ENCODE peak calls at places on chromosome 11, in ten cellular contexts. One of them, this sample, is unnamed.

GRCh38 chr11:56706486-56706885 is 7.6 kb downstream of the OR9G1 start:
- DNase-seq in Right ventricle myocardium inferior: no peak
- DNase-seq in NCI-H774: no peak
- DNase-seq in lower lobe of right lung: no peak
- DNase-seq in NCI-H1436: no peak
- DNase-seq in activated effector memory CD4-positive, alpha-beta T cell treated with anti-CD3 and anti-CD28 coated beads, Interleukin-2, amount 50 U/mL, for 16 hours: no peak
- DNase-seq in C1 segment of cervical spinal cord: no peak
- DNase-seq in activated CD8-positive, alpha-beta T cell treated with anti-CD3 and anti-CD28 coated beads for 36 hours: no peak
- DNase-seq in neuronal stem cell: no peak
- DNase-seq in HFF-Myc: no peak
- DNase-seq in this sample: no peak

GRCh38 chr11:119529063-119529845 is 106.3 kb upstream of the THY1 start:
- DNase-seq in Right ventricle myocardium inferior: no peak
- DNase-seq in NCI-H774: no peak
- DNase-seq in lower lobe of right lung: no peak
- DNase-seq in NCI-H1436: no peak
- DNase-seq in activated effector memory CD4-positive, alpha-beta T cell treated with anti-CD3 and anti-CD28 coated beads, Interleukin-2, amount 50 U/mL, for 16 hours: peak
- DNase-seq in C1 segment of cervical spinal cord: no peak
- DNase-seq in activated CD8-positive, alpha-beta T cell treated with anti-CD3 and anti-CD28 coated beads for 36 hours: no peak
- DNase-seq in neuronal stem cell: no peak
- DNase-seq in HFF-Myc: no peak
- DNase-seq in this sample: no peak

GRCh38 chr11:89457190-89457589 is 34.0 kb downstream of the NOX4 start:
- DNase-seq in Right ventricle myocardium inferior: no peak
- DNase-seq in NCI-H774: no peak
- DNase-seq in lower lobe of right lung: no peak
- DNase-seq in NCI-H1436: no peak
- DNase-seq in activated effector memory CD4-positive, alpha-beta T cell treated with anti-CD3 and anti-CD28 coated beads, Interleukin-2, amount 50 U/mL, for 16 hours: no peak
- DNase-seq in C1 segment of cervical spinal cord: no peak
- DNase-seq in activated CD8-positive, alpha-beta T cell treated with anti-CD3 and anti-CD28 coated beads for 36 hours: no peak
- DNase-seq in neuronal stem cell: no peak
- DNase-seq in HFF-Myc: no peak
- DNase-seq in this sample: no peak

GRCh38 chr11:76339217-76339616 is 41.7 kb downstream of the THAP12 start:
- DNase-seq in Right ventricle myocardium inferior: peak
- DNase-seq in NCI-H774: no peak
- DNase-seq in lower lobe of right lung: peak
- DNase-seq in NCI-H1436: no peak
- DNase-seq in activated effector memory CD4-positive, alpha-beta T cell treated with anti-CD3 and anti-CD28 coated beads, Interleukin-2, amount 50 U/mL, for 16 hours: no peak
- DNase-seq in C1 segment of cervical spinal cord: no peak
- DNase-seq in activated CD8-positive, alpha-beta T cell treated with anti-CD3 and anti-CD28 coated beads for 36 hours: no peak
- DNase-seq in neuronal stem cell: no peak
- DNase-seq in HFF-Myc: no peak
- DNase-seq in this sample: peak

GRCh38 chr11:17354070-17354924 is 2.7 kb downstream of the NCR3LG1 start:
- DNase-seq in Right ventricle myocardium inferior: no peak
- DNase-seq in NCI-H774: peak
- DNase-seq in lower lobe of right lung: no peak
- DNase-seq in NCI-H1436: peak
- DNase-seq in activated effector memory CD4-positive, alpha-beta T cell treated with anti-CD3 and anti-CD28 coated beads, Interleukin-2, amount 50 U/mL, for 16 hours: peak
- DNase-seq in C1 segment of cervical spinal cord: no peak
- DNase-seq in activated CD8-positive, alpha-beta T cell treated with anti-CD3 and anti-CD28 coated beads for 36 hours: peak
- DNase-seq in neuronal stem cell: peak
- DNase-seq in HFF-Myc: peak
- DNase-seq in this sample: peak

GRCh38 chr11:8959546-8960166 is 4.6 kb downstream of the TMEM9B start:
- DNase-seq in Right ventricle myocardium inferior: no peak
- DNase-seq in NCI-H774: peak
- DNase-seq in lower lobe of right lung: no peak
- DNase-seq in NCI-H1436: no peak
- DNase-seq in activated effector memory CD4-positive, alpha-beta T cell treated with anti-CD3 and anti-CD28 coated beads, Interleukin-2, amount 50 U/mL, for 16 hours: no peak
- DNase-seq in C1 segment of cervical spinal cord: no peak
- DNase-seq in activated CD8-positive, alpha-beta T cell treated with anti-CD3 and anti-CD28 coated beads for 36 hours: peak
- DNase-seq in neuronal stem cell: peak
- DNase-seq in HFF-Myc: peak
- DNase-seq in this sample: peak

GRCh38 chr11:70073188-70073817 is 4.8 kb upstream of the ANO1 start:
- DNase-seq in Right ventricle myocardium inferior: no peak
- DNase-seq in NCI-H774: no peak
- DNase-seq in lower lobe of right lung: no peak
- DNase-seq in NCI-H1436: peak
- DNase-seq in activated effector memory CD4-positive, alpha-beta T cell treated with anti-CD3 and anti-CD28 coated beads, Interleukin-2, amount 50 U/mL, for 16 hours: peak
- DNase-seq in C1 segment of cervical spinal cord: no peak
- DNase-seq in activated CD8-positive, alpha-beta T cell treated with anti-CD3 and anti-CD28 coated beads for 36 hours: no peak
- DNase-seq in neuronal stem cell: no peak
- DNase-seq in HFF-Myc: no peak
- DNase-seq in this sample: peak

GRCh38 chr11:82967381-82967780 is 65.8 kb downstream of the DDIAS start:
- DNase-seq in Right ventricle myocardium inferior: no peak
- DNase-seq in NCI-H774: no peak
- DNase-seq in lower lobe of right lung: no peak
- DNase-seq in NCI-H1436: no peak
- DNase-seq in activated effector memory CD4-positive, alpha-beta T cell treated with anti-CD3 and anti-CD28 coated beads, Interleukin-2, amount 50 U/mL, for 16 hours: no peak
- DNase-seq in C1 segment of cervical spinal cord: no peak
- DNase-seq in activated CD8-positive, alpha-beta T cell treated with anti-CD3 and anti-CD28 coated beads for 36 hours: no peak
- DNase-seq in neuronal stem cell: no peak
- DNase-seq in HFF-Myc: no peak
- DNase-seq in this sample: no peak

GRCh38 chr11:940496-941135 is 14.9 kb downstream of the AP2A2 start:
- DNase-seq in Right ventricle myocardium inferior: no peak
- DNase-seq in NCI-H774: no peak
- DNase-seq in lower lobe of right lung: no peak
- DNase-seq in NCI-H1436: no peak
- DNase-seq in activated effector memory CD4-positive, alpha-beta T cell treated with anti-CD3 and anti-CD28 coated beads, Interleukin-2, amount 50 U/mL, for 16 hours: no peak
- DNase-seq in C1 segment of cervical spinal cord: no peak
- DNase-seq in activated CD8-positive, alpha-beta T cell treated with anti-CD3 and anti-CD28 coated beads for 36 hours: no peak
- DNase-seq in neuronal stem cell: no peak
- DNase-seq in HFF-Myc: no peak
- DNase-seq in this sample: peak

GRCh38 chr11:126383301-126384052 is 28.0 kb downstream of the ST3GAL4 start:
- DNase-seq in Right ventricle myocardium inferior: no peak
- DNase-seq in NCI-H774: no peak
- DNase-seq in lower lobe of right lung: no peak
- DNase-seq in NCI-H1436: no peak
- DNase-seq in activated effector memory CD4-positive, alpha-beta T cell treated with anti-CD3 and anti-CD28 coated beads, Interleukin-2, amount 50 U/mL, for 16 hours: no peak
- DNase-seq in C1 segment of cervical spinal cord: no peak
- DNase-seq in activated CD8-positive, alpha-beta T cell treated with anti-CD3 and anti-CD28 coated beads for 36 hours: no peak
- DNase-seq in neuronal stem cell: no peak
- DNase-seq in HFF-Myc: no peak
- DNase-seq in this sample: no peak

GRCh38 chr11:85947431-85948272 is 92.5 kb downstream of the CCDC83 start:
- DNase-seq in Right ventricle myocardium inferior: no peak
- DNase-seq in NCI-H774: no peak
- DNase-seq in lower lobe of right lung: no peak
- DNase-seq in NCI-H1436: no peak
- DNase-seq in activated effector memory CD4-positive, alpha-beta T cell treated with anti-CD3 and anti-CD28 coated beads, Interleukin-2, amount 50 U/mL, for 16 hours: no peak
- DNase-seq in C1 segment of cervical spinal cord: no peak
- DNase-seq in activated CD8-positive, alpha-beta T cell treated with anti-CD3 and anti-CD28 coated beads for 36 hours: peak
- DNase-seq in neuronal stem cell: no peak
- DNase-seq in HFF-Myc: peak
- DNase-seq in this sample: peak

GRCh38 chr11:8733847-8734246 is 51.3 kb downstream of the RPL27A start:
- DNase-seq in Right ventricle myocardium inferior: no peak
- DNase-seq in NCI-H774: no peak
- DNase-seq in lower lobe of right lung: no peak
- DNase-seq in NCI-H1436: no peak
- DNase-seq in activated effector memory CD4-positive, alpha-beta T cell treated with anti-CD3 and anti-CD28 coated beads, Interleukin-2, amount 50 U/mL, for 16 hours: no peak
- DNase-seq in C1 segment of cervical spinal cord: no peak
- DNase-seq in activated CD8-positive, alpha-beta T cell treated with anti-CD3 and anti-CD28 coated beads for 36 hours: no peak
- DNase-seq in neuronal stem cell: no peak
- DNase-seq in HFF-Myc: no peak
- DNase-seq in this sample: no peak

GRCh38 chr11:18408558-18409242 is 3.4 kb upstream of the LDHC start:
- DNase-seq in Right ventricle myocardium inferior: no peak
- DNase-seq in NCI-H774: no peak
- DNase-seq in lower lobe of right lung: no peak
- DNase-seq in NCI-H1436: no peak
- DNase-seq in activated effector memory CD4-positive, alpha-beta T cell treated with anti-CD3 and anti-CD28 coated beads, Interleukin-2, amount 50 U/mL, for 16 hours: no peak
- DNase-seq in C1 segment of cervical spinal cord: no peak
- DNase-seq in activated CD8-positive, alpha-beta T cell treated with anti-CD3 and anti-CD28 coated beads for 36 hours: peak
- DNase-seq in neuronal stem cell: no peak
- DNase-seq in HFF-Myc: no peak
- DNase-seq in this sample: no peak

GRCh38 chr11:3227568-3228444 is 4.4 kb downstream of the MRGPRE start:
- DNase-seq in Right ventricle myocardium inferior: no peak
- DNase-seq in NCI-H774: no peak
- DNase-seq in lower lobe of right lung: peak
- DNase-seq in NCI-H1436: no peak
- DNase-seq in activated effector memory CD4-positive, alpha-beta T cell treated with anti-CD3 and anti-CD28 coated beads, Interleukin-2, amount 50 U/mL, for 16 hours: no peak
- DNase-seq in C1 segment of cervical spinal cord: no peak
- DNase-seq in activated CD8-positive, alpha-beta T cell treated with anti-CD3 and anti-CD28 coated beads for 36 hours: no peak
- DNase-seq in neuronal stem cell: no peak
- DNase-seq in HFF-Myc: no peak
- DNase-seq in this sample: no peak

GRCh38 chr11:6365659-6366058 is 24.6 kb upstream of the SMPD1 start:
- DNase-seq in Right ventricle myocardium inferior: no peak
- DNase-seq in NCI-H774: no peak
- DNase-seq in lower lobe of right lung: no peak
- DNase-seq in NCI-H1436: no peak
- DNase-seq in activated effector memory CD4-positive, alpha-beta T cell treated with anti-CD3 and anti-CD28 coated beads, Interleukin-2, amount 50 U/mL, for 16 hours: no peak
- DNase-seq in C1 segment of cervical spinal cord: no peak
- DNase-seq in activated CD8-positive, alpha-beta T cell treated with anti-CD3 and anti-CD28 coated beads for 36 hours: no peak
- DNase-seq in neuronal stem cell: no peak
- DNase-seq in HFF-Myc: no peak
- DNase-seq in this sample: no peak

GRCh38 chr11:106087815-106088435 is 10.5 kb downstream of the AASDHPPT start:
- DNase-seq in Right ventricle myocardium inferior: no peak
- DNase-seq in NCI-H774: peak
- DNase-seq in lower lobe of right lung: peak
- DNase-seq in NCI-H1436: no peak
- DNase-seq in activated effector memory CD4-positive, alpha-beta T cell treated with anti-CD3 and anti-CD28 coated beads, Interleukin-2, amount 50 U/mL, for 16 hours: peak
- DNase-seq in C1 segment of cervical spinal cord: no peak
- DNase-seq in activated CD8-positive, alpha-beta T cell treated with anti-CD3 and anti-CD28 coated beads for 36 hours: peak
- DNase-seq in neuronal stem cell: peak
- DNase-seq in HFF-Myc: no peak
- DNase-seq in this sample: peak

GRCh38 chr11:61978703-61979661 is 11.5 kb upstream of the FTH1 start:
- DNase-seq in Right ventricle myocardium inferior: no peak
- DNase-seq in NCI-H774: no peak
- DNase-seq in lower lobe of right lung: no peak
- DNase-seq in NCI-H1436: no peak
- DNase-seq in activated effector memory CD4-positive, alpha-beta T cell treated with anti-CD3 and anti-CD28 coated beads, Interleukin-2, amount 50 U/mL, for 16 hours: no peak
- DNase-seq in C1 segment of cervical spinal cord: no peak
- DNase-seq in activated CD8-positive, alpha-beta T cell treated with anti-CD3 and anti-CD28 coated beads for 36 hours: no peak
- DNase-seq in neuronal stem cell: no peak
- DNase-seq in HFF-Myc: no peak
- DNase-seq in this sample: peak

GRCh38 chr11:121802542-121802941 is 313.5 kb downstream of the BLID start:
- DNase-seq in Right ventricle myocardium inferior: peak
- DNase-seq in NCI-H774: no peak
- DNase-seq in lower lobe of right lung: peak
- DNase-seq in NCI-H1436: no peak
- DNase-seq in activated effector memory CD4-positive, alpha-beta T cell treated with anti-CD3 and anti-CD28 coated beads, Interleukin-2, amount 50 U/mL, for 16 hours: no peak
- DNase-seq in C1 segment of cervical spinal cord: no peak
- DNase-seq in activated CD8-positive, alpha-beta T cell treated with anti-CD3 and anti-CD28 coated beads for 36 hours: no peak
- DNase-seq in neuronal stem cell: no peak
- DNase-seq in HFF-Myc: no peak
- DNase-seq in this sample: no peak

GRCh38 chr11:79086056-79086455 is 354.8 kb downstream of the TENM4 start:
- DNase-seq in Right ventricle myocardium inferior: no peak
- DNase-seq in NCI-H774: no peak
- DNase-seq in lower lobe of right lung: no peak
- DNase-seq in NCI-H1436: no peak
- DNase-seq in activated effector memory CD4-positive, alpha-beta T cell treated with anti-CD3 and anti-CD28 coated beads, Interleukin-2, amount 50 U/mL, for 16 hours: no peak
- DNase-seq in C1 segment of cervical spinal cord: no peak
- DNase-seq in activated CD8-positive, alpha-beta T cell treated with anti-CD3 and anti-CD28 coated beads for 36 hours: no peak
- DNase-seq in neuronal stem cell: no peak
- DNase-seq in HFF-Myc: no peak
- DNase-seq in this sample: no peak

GRCh38 chr11:25065711-25066110 is 568.9 kb downstream of the LUZP2 start:
- DNase-seq in Right ventricle myocardium inferior: no peak
- DNase-seq in NCI-H774: no peak
- DNase-seq in lower lobe of right lung: no peak
- DNase-seq in NCI-H1436: no peak
- DNase-seq in activated effector memory CD4-positive, alpha-beta T cell treated with anti-CD3 and anti-CD28 coated beads, Interleukin-2, amount 50 U/mL, for 16 hours: no peak
- DNase-seq in C1 segment of cervical spinal cord: no peak
- DNase-seq in activated CD8-positive, alpha-beta T cell treated with anti-CD3 and anti-CD28 coated beads for 36 hours: no peak
- DNase-seq in neuronal stem cell: no peak
- DNase-seq in HFF-Myc: no peak
- DNase-seq in this sample: peak

GRCh38 chr11:12989428-12990242 is 19.5 kb upstream of the RASSF10 start:
- DNase-seq in Right ventricle myocardium inferior: no peak
- DNase-seq in NCI-H774: peak
- DNase-seq in lower lobe of right lung: no peak
- DNase-seq in NCI-H1436: no peak
- DNase-seq in activated effector memory CD4-positive, alpha-beta T cell treated with anti-CD3 and anti-CD28 coated beads, Interleukin-2, amount 50 U/mL, for 16 hours: no peak
- DNase-seq in C1 segment of cervical spinal cord: no peak
- DNase-seq in activated CD8-positive, alpha-beta T cell treated with anti-CD3 and anti-CD28 coated beads for 36 hours: no peak
- DNase-seq in neuronal stem cell: no peak
- DNase-seq in HFF-Myc: no peak
- DNase-seq in this sample: no peak

GRCh38 chr11:81377418-81377817 is 1356.2 kb downstream of the FAM181B start:
- DNase-seq in Right ventricle myocardium inferior: no peak
- DNase-seq in NCI-H774: no peak
- DNase-seq in lower lobe of right lung: no peak
- DNase-seq in NCI-H1436: no peak
- DNase-seq in activated effector memory CD4-positive, alpha-beta T cell treated with anti-CD3 and anti-CD28 coated beads, Interleukin-2, amount 50 U/mL, for 16 hours: no peak
- DNase-seq in C1 segment of cervical spinal cord: no peak
- DNase-seq in activated CD8-positive, alpha-beta T cell treated with anti-CD3 and anti-CD28 coated beads for 36 hours: no peak
- DNase-seq in neuronal stem cell: no peak
- DNase-seq in HFF-Myc: no peak
- DNase-seq in this sample: no peak

GRCh38 chr11:77467993-77468392 is 5.9 kb downstream of the PAK1 start:
- DNase-seq in Right ventricle myocardium inferior: no peak
- DNase-seq in NCI-H774: no peak
- DNase-seq in lower lobe of right lung: no peak
- DNase-seq in NCI-H1436: no peak
- DNase-seq in activated effector memory CD4-positive, alpha-beta T cell treated with anti-CD3 and anti-CD28 coated beads, Interleukin-2, amount 50 U/mL, for 16 hours: no peak
- DNase-seq in C1 segment of cervical spinal cord: no peak
- DNase-seq in activated CD8-positive, alpha-beta T cell treated with anti-CD3 and anti-CD28 coated beads for 36 hours: no peak
- DNase-seq in neuronal stem cell: no peak
- DNase-seq in HFF-Myc: no peak
- DNase-seq in this sample: no peak

GRCh38 chr11:74932797-74933196 is 16.1 kb downstream of the XRRA1 start:
- DNase-seq in Right ventricle myocardium inferior: no peak
- DNase-seq in NCI-H774: no peak
- DNase-seq in lower lobe of right lung: no peak
- DNase-seq in NCI-H1436: no peak
- DNase-seq in activated effector memory CD4-positive, alpha-beta T cell treated with anti-CD3 and anti-CD28 coated beads, Interleukin-2, amount 50 U/mL, for 16 hours: no peak
- DNase-seq in C1 segment of cervical spinal cord: no peak
- DNase-seq in activated CD8-positive, alpha-beta T cell treated with anti-CD3 and anti-CD28 coated beads for 36 hours: peak
- DNase-seq in neuronal stem cell: no peak
- DNase-seq in HFF-Myc: no peak
- DNase-seq in this sample: peak

GRCh38 chr11:13210424-13210823 is 67.2 kb upstream of the BMAL1 start:
- DNase-seq in Right ventricle myocardium inferior: no peak
- DNase-seq in NCI-H774: peak
- DNase-seq in lower lobe of right lung: peak
- DNase-seq in NCI-H1436: peak
- DNase-seq in activated effector memory CD4-positive, alpha-beta T cell treated with anti-CD3 and anti-CD28 coated beads, Interleukin-2, amount 50 U/mL, for 16 hours: no peak
- DNase-seq in C1 segment of cervical spinal cord: no peak
- DNase-seq in activated CD8-positive, alpha-beta T cell treated with anti-CD3 and anti-CD28 coated beads for 36 hours: peak
- DNase-seq in neuronal stem cell: peak
- DNase-seq in HFF-Myc: peak
- DNase-seq in this sample: peak

GRCh38 chr11:133898770-133899115 is 53.4 kb upstream of the SPATA19 start:
- DNase-seq in Right ventricle myocardium inferior: no peak
- DNase-seq in NCI-H774: no peak
- DNase-seq in lower lobe of right lung: peak
- DNase-seq in NCI-H1436: no peak
- DNase-seq in activated effector memory CD4-positive, alpha-beta T cell treated with anti-CD3 and anti-CD28 coated beads, Interleukin-2, amount 50 U/mL, for 16 hours: no peak
- DNase-seq in C1 segment of cervical spinal cord: no peak
- DNase-seq in activated CD8-positive, alpha-beta T cell treated with anti-CD3 and anti-CD28 coated beads for 36 hours: no peak
- DNase-seq in neuronal stem cell: no peak
- DNase-seq in HFF-Myc: no peak
- DNase-seq in this sample: no peak

GRCh38 chr11:5992150-5992549 is 5.4 kb upstream of the OR52L1 start:
- DNase-seq in Right ventricle myocardium inferior: no peak
- DNase-seq in NCI-H774: no peak
- DNase-seq in lower lobe of right lung: no peak
- DNase-seq in NCI-H1436: no peak
- DNase-seq in activated effector memory CD4-positive, alpha-beta T cell treated with anti-CD3 and anti-CD28 coated beads, Interleukin-2, amount 50 U/mL, for 16 hours: no peak
- DNase-seq in C1 segment of cervical spinal cord: no peak
- DNase-seq in activated CD8-positive, alpha-beta T cell treated with anti-CD3 and anti-CD28 coated beads for 36 hours: no peak
- DNase-seq in neuronal stem cell: no peak
- DNase-seq in HFF-Myc: no peak
- DNase-seq in this sample: no peak

GRCh38 chr11:126415128-126415527 is 59.6 kb downstream of the ST3GAL4 start:
- DNase-seq in Right ventricle myocardium inferior: peak
- DNase-seq in NCI-H774: no peak
- DNase-seq in lower lobe of right lung: peak
- DNase-seq in NCI-H1436: no peak
- DNase-seq in activated effector memory CD4-positive, alpha-beta T cell treated with anti-CD3 and anti-CD28 coated beads, Interleukin-2, amount 50 U/mL, for 16 hours: no peak
- DNase-seq in C1 segment of cervical spinal cord: no peak
- DNase-seq in activated CD8-positive, alpha-beta T cell treated with anti-CD3 and anti-CD28 coated beads for 36 hours: no peak
- DNase-seq in neuronal stem cell: no peak
- DNase-seq in HFF-Myc: no peak
- DNase-seq in this sample: no peak

This sample was measured in endothelial cell of umbilical vein.